ENCODE peak calls at places on chromosomes 7 and 10, in four cellular contexts. F, A, M and Z are unnamed samples.

GRCh38 chr10:17353568-17353967 is 100.8 kb downstream of the ST8SIA6 start:
- DNase-seq in A (no peak), F (no peak), M (no peak), Z (no peak)

GRCh38 chr10:89659185-89660131 is 14.4 kb upstream of the PANK1 start:
- DNase-seq in M (no peak), F (no peak), A (no peak), Z (no peak)

GRCh38 chr10:114301177-114301576 is 62.1 kb downstream of the VWA2 start:
- DNase-seq in M (no peak), F (no peak), A (no peak), Z (no peak)

GRCh38 chr7:96224682-96225081 is 97.2 kb downstream of the SLC25A13 start:
- DNase-seq in A (no peak), F (no peak), M (no peak), Z (no peak)

GRCh38 chr7:52569151-52569550 is 466.3 kb upstream of the POM121L12 start:
- DNase-seq in A (no peak), M (no peak), F (no peak), Z (no peak)

GRCh38 chr7:154953006-154953684 is 49.8 kb downstream of the PAXIP1 start:
- DNase-seq in M (no peak), A (peak), F (peak), Z (peak)

GRCh38 chr10:22761569-22762220 is 47.3 kb upstream of the PIP4K2A start:
- DNase-seq in F (no peak), A (no peak), M (no peak), Z (no peak)

GRCh38 chr7:73622909-73623797 is 1.2 kb downstream of the MLXIPL start:
- DNase-seq in M (peak), A (peak), F (peak), Z (peak)

GRCh38 chr7:99253369-99253768 is 19.3 kb upstream of the MYH16 start:
- DNase-seq in F (no peak), M (no peak), A (peak), Z (peak)

GRCh38 chr7:2523941-2524807 is 4.6 kb downstream of the LFNG start:
- DNase-seq in M (peak), F (peak), A (peak), Z (peak)

GRCh38 chr7:134062460-134062859 is 64.7 kb upstream of the LRGUK start:
- DNase-seq in F (peak), A (peak), M (no peak), Z (no peak)

GRCh38 chr10:78905940-78906308 is 162.8 kb upstream of the ZMIZ1 start:
- DNase-seq in F (no peak), M (peak), A (no peak), Z (no peak)

GRCh38 chr7:149422065-149422913 is 38.6 kb downstream of the ZNF777 start:
- DNase-seq in F (peak), M (peak), A (peak), Z (peak)

GRCh38 chr7:130615583-130615982 is 53.0 kb downstream of the COPG2 start:
- DNase-seq in M (no peak), F (peak), A (peak), Z (no peak)

GRCh38 chr7:31488562-31489203 is 25.2 kb upstream of the ITPRID1 start:
- DNase-seq in A (no peak), F (peak), M (no peak), Z (peak)

GRCh38 chr7:94975316-94975715 is 67.9 kb downstream of the PPP1R9A start:
- DNase-seq in M (no peak), F (no peak), A (no peak), Z (no peak)

GRCh38 chr7:4169505-4169904 is 512.6 kb upstream of the FOXK1 start:
- DNase-seq in M (no peak), F (no peak), A (no peak), Z (no peak)

GRCh38 chr7:104123786-104124185 is 84.0 kb downstream of the ORC5 start:
- DNase-seq in M (no peak), A (no peak), F (no peak), Z (no peak)

GRCh38 chr7:140501941-140502340 is 22.6 kb upstream of the MKRN1 start:
- DNase-seq in A (no peak), M (peak), F (no peak), Z (no peak)

GRCh38 chr7:25653412-25653811 is 425.1 kb upstream of the NPVF start:
- DNase-seq in M (peak), F (no peak), A (no peak), Z (no peak)

GRCh38 chr10:29590598-29591415 is 44.0 kb downstream of the SVIL start:
- DNase-seq in F (no peak), A (no peak), M (peak), Z (no peak)

GRCh38 chr7:81484266-81484665 is 285.6 kb downstream of the HGF start:
- DNase-seq in A (peak), M (no peak), F (peak), Z (peak)

GRCh38 chr7:95977994-95978393 is 205.6 kb downstream of the DYNC1I1 start:
- DNase-seq in A (no peak), F (no peak), M (no peak), Z (no peak)